ENCODE peak calls at places on chromosomes 11 and 22, in four cellular contexts. J is HL-60, V is K562, Q is GM12878. S is an unnamed sample.

GRCh38 chr11:10139656-10140055 is 154.4 kb downstream of the SBF2 start:
- DNase-seq in J (no peak), V (no peak), Q (no peak), S (no peak)

GRCh38 chr11:69825037-69825834 is 6.0 kb upstream of the FGF3 start:
- DNase-seq in J (no peak), V (no peak), Q (no peak), S (no peak)

GRCh38 chr11:119055901-119056300 is 1.1 kb downstream of the HYOU1 start:
- DNase-seq in J (peak), V (no peak), Q (no peak), S (no peak)

GRCh38 chr11:46711288-46711687 is 7.7 kb upstream of the F2 start:
- DNase-seq in J (no peak), V (no peak), Q (no peak), S (no peak)

GRCh38 chr11:125036933-125037332 is 26.2 kb upstream of the SLC37A2 start:
- DNase-seq in J (no peak), V (peak), Q (no peak), S (no peak)

GRCh38 chr11:67158241-67158640 is 39.2 kb downstream of the KDM2A start:
- DNase-seq in J (no peak), V (no peak), Q (no peak), S (no peak)

GRCh38 chr11:36019722-36020121 is 75.9 kb downstream of the LDLRAD3 start:
- DNase-seq in J (no peak), V (no peak), Q (no peak), S (no peak)

GRCh38 chr11:14981507-14981906 is 9.4 kb upstream of the CALCA start:
- DNase-seq in J (no peak), V (no peak), Q (no peak), S (no peak)

GRCh38 chr22:45435544-45436139 is 22.1 kb downstream of the RIBC2 start:
- DNase-seq in J (peak), V (peak), Q (peak), S (peak)
- TF ChIP-seq POLR2AphosphoS5 in J (no peak), V (no peak), Q (no peak), S (no peak)

GRCh38 chr22:44773082-44773481 is 20.7 kb downstream of the ARHGAP8 start:
- DNase-seq in J (no peak), V (no peak), Q (no peak), S (no peak)
- TF ChIP-seq SPI1 in J (no peak), V (no peak), Q (no peak), S (no peak)

GRCh38 chr22:18031670-18032454 is 7.5 kb upstream of the MICAL3 start:
- DNase-seq in J (no peak), V (no peak), Q (no peak), S (no peak)
- TF ChIP-seq POLR2AphosphoS5 in J (no peak), V (no peak), Q (no peak), S (no peak)

GRCh38 chr11:76214186-76214585 is 7.9 kb upstream of the WNT11 start:
- DNase-seq in J (no peak), V (no peak), Q (no peak), S (no peak)
- TF ChIP-seq SPI1 in J (no peak), V (no peak), Q (no peak), S (no peak)

GRCh38 chr22:19724927-19725661 is 1.8 kb downstream of the GP1BB start:
- DNase-seq in J (no peak), V (no peak), Q (no peak), S (no peak)

GRCh38 chr22:19722915-19723164 is 499 bp upstream of the GP1BB start:
- DNase-seq in J (no peak), V (no peak), Q (no peak), S (no peak)

GRCh38 chr22:19722175-19722914 is 994 bp upstream of the GP1BB start:
- DNase-seq in J (no peak), V (peak), Q (no peak), S (no peak)

GRCh38 chr22:19723990-19724827 is 870 bp downstream of the GP1BB start:
- DNase-seq in J (peak), V (peak), Q (no peak), S (peak)

GRCh38 chr22:19723165-19723989 is at the start of gene GP1BB:
- DNase-seq in J (peak), V (peak), Q (no peak), S (peak)
- TF ChIP-seq POLR2AphosphoS5 in J (peak), V (no peak), Q (no peak), S (no peak)